ENCODE peak calls at places on chromosomes 11 and 22, in four cellular contexts. One of them, this sample, is unnamed.

GRCh38 chr11:72773291-72773690 is 20.6 kb downstream of the STARD10 start:
- DNase-seq in IMR-90: peak; percentile 93
- DNase-seq in heart left ventricle: no peak
- DNase-seq in left ventricle myocardium inferior: peak; percentile 38
- DNase-seq in this sample: no peak

GRCh38 chr22:30398685-30399680 is 2.2 kb downstream of the SEC14L2 start:
- DNase-seq in IMR-90: no peak
- DNase-seq in heart left ventricle: no peak
- DNase-seq in left ventricle myocardium inferior: no peak
- DNase-seq in this sample: no peak

GRCh38 chr11:57458410-57459111 is 1.8 kb upstream of the RTN4RL2 start:
- DNase-seq in IMR-90: peak; percentile 11
- DNase-seq in heart left ventricle: peak; percentile 56
- DNase-seq in left ventricle myocardium inferior: peak; percentile 53
- DNase-seq in this sample: no peak

GRCh38 chr22:32055069-32055468 is 12.0 kb downstream of the SLC5A1 start:
- DNase-seq in IMR-90: no peak
- DNase-seq in heart left ventricle: no peak
- DNase-seq in left ventricle myocardium inferior: no peak
- DNase-seq in this sample: no peak

GRCh38 chr11:26841818-26842457 is 120.1 kb upstream of the SLC5A12 start:
- DNase-seq in IMR-90: peak; percentile 60
- DNase-seq in heart left ventricle: no peak
- DNase-seq in left ventricle myocardium inferior: no peak
- DNase-seq in this sample: no peak

GRCh38 chr22:38793721-38794466 is at the start of gene DNAL4:
- DNase-seq in IMR-90: peak; percentile 98
- DNase-seq in heart left ventricle: peak; percentile 95
- DNase-seq in left ventricle myocardium inferior: peak; percentile 95
- DNase-seq in this sample: peak; percentile 97

GRCh38 chr11:116294630-116295029 is 478.2 kb downstream of the BUD13 start:
- DNase-seq in IMR-90: peak; percentile 32
- DNase-seq in heart left ventricle: no peak
- DNase-seq in left ventricle myocardium inferior: no peak
- DNase-seq in this sample: no peak

GRCh38 chr11:116420770-116421528 is 351.8 kb downstream of the BUD13 start:
- DNase-seq in IMR-90: no peak
- DNase-seq in heart left ventricle: no peak
- DNase-seq in left ventricle myocardium inferior: no peak
- DNase-seq in this sample: peak; percentile 10

GRCh38 chr11:41578421-41579047 is 119.1 kb upstream of the LRRC4C start:
- DNase-seq in IMR-90: no peak
- DNase-seq in heart left ventricle: no peak
- DNase-seq in left ventricle myocardium inferior: no peak
- DNase-seq in this sample: no peak

GRCh38 chr22:30742291-30743256 is 47.9 kb downstream of the OSBP2 start:
- DNase-seq in IMR-90: peak; percentile 54
- DNase-seq in heart left ventricle: no peak
- DNase-seq in left ventricle myocardium inferior: no peak
- DNase-seq in this sample: no peak

GRCh38 chr11:128308793-128309192 is 278.6 kb downstream of the ETS1 start:
- DNase-seq in IMR-90: no peak
- DNase-seq in heart left ventricle: no peak
- DNase-seq in left ventricle myocardium inferior: no peak
- DNase-seq in this sample: no peak

GRCh38 chr22:44497218-44497903 is 672 bp downstream of the RTL6 start:
- DNase-seq in IMR-90: peak; percentile 34
- DNase-seq in heart left ventricle: no peak
- DNase-seq in left ventricle myocardium inferior: no peak
- DNase-seq in this sample: no peak

GRCh38 chr11:16001899-16002426 is 354.4 kb downstream of the SOX6 start:
- DNase-seq in IMR-90: peak; percentile 95
- DNase-seq in heart left ventricle: no peak
- DNase-seq in left ventricle myocardium inferior: no peak
- DNase-seq in this sample: peak; percentile 10

GRCh38 chr22:43900206-43900605 is 8.4 kb upstream of the PNPLA5 start:
- DNase-seq in IMR-90: no peak
- DNase-seq in heart left ventricle: no peak
- DNase-seq in left ventricle myocardium inferior: no peak
- DNase-seq in this sample: no peak

GRCh38 chr11:131880279-131880678 is 509.9 kb downstream of the NTM start:
- DNase-seq in IMR-90: no peak
- DNase-seq in heart left ventricle: no peak
- DNase-seq in left ventricle myocardium inferior: no peak
- DNase-seq in this sample: no peak

GRCh38 chr11:127074151-127074761 is 73.7 kb upstream of the KIRREL3 start:
- DNase-seq in IMR-90: peak; percentile 72
- DNase-seq in heart left ventricle: no peak
- DNase-seq in left ventricle myocardium inferior: no peak
- DNase-seq in this sample: no peak

GRCh38 chr11:2698386-2699184 is 1.2 kb downstream of the KCNQ1OT1 start:
- DNase-seq in IMR-90: no peak
- DNase-seq in heart left ventricle: no peak
- DNase-seq in left ventricle myocardium inferior: peak; percentile 5
- DNase-seq in this sample: no peak

GRCh38 chr11:68878022-68878421 is 25.6 kb downstream of the MRPL21 start:
- DNase-seq in IMR-90: no peak
- DNase-seq in heart left ventricle: no peak
- DNase-seq in left ventricle myocardium inferior: no peak
- DNase-seq in this sample: no peak

GRCh38 chr11:71238285-71238875 is 14.0 kb downstream of the SHANK2 start:
- DNase-seq in IMR-90: no peak
- DNase-seq in heart left ventricle: no peak
- DNase-seq in left ventricle myocardium inferior: no peak
- DNase-seq in this sample: no peak

GRCh38 chr11:129279326-129280026 is 87.4 kb upstream of the ARHGAP32 start:
- DNase-seq in IMR-90: peak; percentile 67
- DNase-seq in heart left ventricle: peak; percentile 83
- DNase-seq in left ventricle myocardium inferior: peak; percentile 85
- DNase-seq in this sample: peak; percentile 37

GRCh38 chr11:35144811-35145210 is 5.8 kb downstream of the CD44 start:
- DNase-seq in IMR-90: peak; percentile 72
- DNase-seq in heart left ventricle: no peak
- DNase-seq in left ventricle myocardium inferior: no peak
- DNase-seq in this sample: no peak

GRCh38 chr11:122796128-122796717 is 42.1 kb upstream of the CRTAM start:
- DNase-seq in IMR-90: peak; percentile 36
- DNase-seq in heart left ventricle: peak; percentile 27
- DNase-seq in left ventricle myocardium inferior: peak; percentile 42
- DNase-seq in this sample: no peak

GRCh38 chr22:19085233-19086043 is 36.8 kb downstream of the DGCR2 start:
- DNase-seq in IMR-90: peak; percentile 52
- DNase-seq in heart left ventricle: no peak
- DNase-seq in left ventricle myocardium inferior: no peak
- DNase-seq in this sample: no peak

GRCh38 chr11:1194231-1194976 is 28.5 kb upstream of the MUC5B start:
- DNase-seq in IMR-90: no peak
- DNase-seq in heart left ventricle: no peak
- DNase-seq in left ventricle myocardium inferior: peak; percentile 11
- DNase-seq in this sample: no peak
- H3K4me1 ChIP-seq in IMR-90: no peaks in the 10 kb centered on the region
- H3K4me1 ChIP-seq in heart left ventricle: no peaks in the 10 kb centered on the region
- H3K4me1 ChIP-seq in left ventricle myocardium inferior: no peaks in the 10 kb centered on the region
- H3K4me1 ChIP-seq in this sample: no peaks in the 10 kb centered on the region

DNA sequence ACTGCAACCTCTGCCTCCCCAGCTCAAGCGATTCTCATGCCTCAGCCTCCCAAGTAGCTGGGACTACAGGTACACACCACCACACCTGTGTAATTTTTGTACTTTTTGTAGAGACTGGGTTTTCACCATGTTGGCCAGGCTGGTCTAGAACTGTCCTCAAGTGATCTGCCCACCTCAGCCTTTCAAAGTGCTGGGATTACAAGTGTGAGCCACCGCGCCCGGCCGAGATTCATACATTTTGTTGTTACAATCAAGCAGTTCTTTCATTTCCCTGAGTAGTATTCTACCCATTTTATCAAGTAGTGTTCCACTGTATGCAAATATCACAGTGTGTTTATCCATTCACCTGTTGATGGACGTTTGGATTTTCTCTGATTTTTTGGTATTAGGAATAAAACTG is 26.6 kb upstream of the SLC35C1 start:
- DNase-seq in IMR-90: no peak
- DNase-seq in heart left ventricle: no peak
- DNase-seq in left ventricle myocardium inferior: no peak
- DNase-seq in this sample: no peak
- H3K4me1 ChIP-seq in IMR-90: peaks cover 3% of the 10 kb centered on the region
- H3K4me1 ChIP-seq in heart left ventricle: no peaks in the 10 kb centered on the region
- H3K4me1 ChIP-seq in left ventricle myocardium inferior: no peaks in the 10 kb centered on the region
- H3K4me1 ChIP-seq in this sample: no peaks in the 10 kb centered on the region

GRCh38 chr11:47180006-47180787 is 3.5 kb upstream of the ARFGAP2 start:
- DNase-seq in IMR-90: no peak
- DNase-seq in heart left ventricle: no peak
- DNase-seq in left ventricle myocardium inferior: no peak
- DNase-seq in this sample: no peak
- H3K4me1 ChIP-seq in IMR-90: peaks cover 16% of the 10 kb centered on the region
- H3K4me1 ChIP-seq in heart left ventricle: peaks cover 70% of the 10 kb centered on the region
- H3K4me1 ChIP-seq in left ventricle myocardium inferior: peaks cover 97% of the 10 kb centered on the region
- H3K4me1 ChIP-seq in this sample: peaks cover 31% of the 10 kb centered on the region

GRCh38 chr22:24930678-24931077 is 15.8 kb downstream of the LHFPL7 start:
- DNase-seq in IMR-90: no peak
- DNase-seq in heart left ventricle: no peak
- DNase-seq in left ventricle myocardium inferior: no peak
- DNase-seq in this sample: no peak

GRCh38 chr22:24928322-24928721 is 18.2 kb downstream of the LHFPL7 start:
- DNase-seq in IMR-90: no peak
- DNase-seq in heart left ventricle: no peak
- DNase-seq in left ventricle myocardium inferior: no peak
- DNase-seq in this sample: no peak

GRCh38 chr22:24926428-24926725 is 20.1 kb downstream of the LHFPL7 start:
- DNase-seq in IMR-90: no peak
- DNase-seq in heart left ventricle: no peak
- DNase-seq in left ventricle myocardium inferior: no peak
- DNase-seq in this sample: no peak

GRCh38 chr22:24926849-24927579 is 19.5 kb downstream of the LHFPL7 start:
- DNase-seq in IMR-90: no peak
- DNase-seq in heart left ventricle: no peak
- DNase-seq in left ventricle myocardium inferior: no peak
- DNase-seq in this sample: no peak

GRCh38 chr22:24925586-24926427 is 20.7 kb downstream of the LHFPL7 start:
- DNase-seq in IMR-90: no peak
- DNase-seq in heart left ventricle: no peak
- DNase-seq in left ventricle myocardium inferior: no peak
- DNase-seq in this sample: no peak
- H3K4me1 ChIP-seq in IMR-90: no peaks in the 10 kb centered on the region
- H3K4me1 ChIP-seq in heart left ventricle: peaks cover 5% of the 10 kb centered on the region
- H3K4me1 ChIP-seq in left ventricle myocardium inferior: no peaks in the 10 kb centered on the region
- H3K4me1 ChIP-seq in this sample: peaks cover 11% of the 10 kb centered on the region

GRCh38 chr11:61377461-61378160 is 14.8 kb upstream of the TMEM216 start:
- DNase-seq in IMR-90: peak; percentile 78
- DNase-seq in heart left ventricle: no peak
- DNase-seq in left ventricle myocardium inferior: no peak
- DNase-seq in this sample: no peak

GRCh38 chr11:61375709-61376108 is 13.5 kb downstream of the TMEM138 start:
- DNase-seq in IMR-90: no peak
- DNase-seq in heart left ventricle: no peak
- DNase-seq in left ventricle myocardium inferior: no peak
- DNase-seq in this sample: no peak

GRCh38 chr11:61370349-61371005 is 8.3 kb downstream of the TMEM138 start:
- DNase-seq in IMR-90: peak; percentile 56
- DNase-seq in heart left ventricle: no peak
- DNase-seq in left ventricle myocardium inferior: no peak
- DNase-seq in this sample: no peak

GRCh38 chr11:61369372-61370348 is 7.5 kb downstream of the TMEM138 start:
- DNase-seq in IMR-90: peak; percentile 99
- DNase-seq in heart left ventricle: peak; percentile 36
- DNase-seq in left ventricle myocardium inferior: peak; percentile 57
- DNase-seq in this sample: no peak

DNA sequence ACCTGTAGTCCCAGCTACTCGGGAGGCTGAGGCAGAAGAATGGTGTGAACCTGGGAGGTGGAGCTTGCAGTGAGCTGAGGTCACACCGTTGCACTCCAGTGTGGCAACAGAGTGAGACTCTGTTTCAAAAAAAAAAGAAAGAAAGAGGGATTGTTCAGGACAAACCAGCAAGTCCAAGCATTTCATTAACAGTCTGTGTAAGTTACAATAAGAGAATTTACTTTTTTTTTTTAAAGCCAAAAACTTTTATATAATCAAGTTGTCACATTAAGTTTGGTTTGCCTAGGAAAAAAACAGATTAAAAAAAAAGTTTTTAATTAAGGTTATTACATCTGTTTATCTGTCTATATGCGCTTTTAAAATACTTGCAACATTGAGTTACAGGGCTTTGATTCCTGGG is 10.5 kb downstream of the TMEM138 start:
- DNase-seq in IMR-90: no peak
- DNase-seq in heart left ventricle: no peak
- DNase-seq in left ventricle myocardium inferior: no peak
- DNase-seq in this sample: no peak
- H3K4me1 ChIP-seq in IMR-90: peaks cover 8% of the 10 kb centered on the region
- H3K4me1 ChIP-seq in heart left ventricle: peaks cover 4% of the 10 kb centered on the region
- H3K4me1 ChIP-seq in left ventricle myocardium inferior: peaks cover 15% of the 10 kb centered on the region
- H3K4me1 ChIP-seq in this sample: no peaks in the 10 kb centered on the region

GRCh38 chr22:24433001-24433867 is 5.8 kb downstream of the ADORA2A start:
- DNase-seq in IMR-90: no peak
- DNase-seq in heart left ventricle: no peak
- DNase-seq in left ventricle myocardium inferior: no peak
- DNase-seq in this sample: no peak
- H3K4me1 ChIP-seq in IMR-90: peaks cover 12% of the 10 kb centered on the region
- H3K4me1 ChIP-seq in heart left ventricle: peaks cover 72% of the 10 kb centered on the region
- H3K4me1 ChIP-seq in left ventricle myocardium inferior: peaks cover 89% of the 10 kb centered on the region
- H3K4me1 ChIP-seq in this sample: peaks cover 14% of the 10 kb centered on the region

GRCh38 chr11:104146421-104146820 is 17.5 kb downstream of the PDGFD start:
- DNase-seq in IMR-90: no peak
- DNase-seq in heart left ventricle: no peak
- DNase-seq in left ventricle myocardium inferior: no peak
- DNase-seq in this sample: no peak

GRCh38 chr11:104136861-104137260 is 27.1 kb downstream of the PDGFD start:
- DNase-seq in IMR-90: no peak
- DNase-seq in heart left ventricle: no peak
- DNase-seq in left ventricle myocardium inferior: no peak
- DNase-seq in this sample: no peak

GRCh38 chr11:104146943-104147342 is 17.0 kb downstream of the PDGFD start:
- DNase-seq in IMR-90: no peak
- DNase-seq in heart left ventricle: no peak
- DNase-seq in left ventricle myocardium inferior: no peak
- DNase-seq in this sample: no peak

GRCh38 chr11:104148074-104148473 is 15.9 kb downstream of the PDGFD start:
- DNase-seq in IMR-90: peak; percentile 74
- DNase-seq in heart left ventricle: no peak
- DNase-seq in left ventricle myocardium inferior: no peak
- DNase-seq in this sample: no peak

GRCh38 chr11:104142701-104143100 is 21.2 kb downstream of the PDGFD start:
- DNase-seq in IMR-90: no peak
- DNase-seq in heart left ventricle: no peak
- DNase-seq in left ventricle myocardium inferior: no peak
- DNase-seq in this sample: no peak
- H3K4me1 ChIP-seq in IMR-90: no peaks in the 10 kb centered on the region
- H3K4me1 ChIP-seq in heart left ventricle: no peaks in the 10 kb centered on the region
- H3K4me1 ChIP-seq in left ventricle myocardium inferior: no peaks in the 10 kb centered on the region
- H3K4me1 ChIP-seq in this sample: no peaks in the 10 kb centered on the region

GRCh38 chr11:111733009-111733408 is 33.2 kb downstream of the PPP2R1B start:
- DNase-seq in IMR-90: peak; percentile 91
- DNase-seq in heart left ventricle: peak; percentile 62
- DNase-seq in left ventricle myocardium inferior: peak; percentile 40
- DNase-seq in this sample: no peak
- H3K4me1 ChIP-seq in IMR-90: peaks cover 58% of the 10 kb centered on the region
- H3K4me1 ChIP-seq in heart left ventricle: peaks cover 90% of the 10 kb centered on the region
- H3K4me1 ChIP-seq in left ventricle myocardium inferior: peaks cover 100% of the 10 kb centered on the region
- H3K4me1 ChIP-seq in this sample: no peaks in the 10 kb centered on the region